ENCODE peak calls at places on chromosomes 6 and 20, in nine cellular contexts. J, P, C, O, G, N, T, H and F are unnamed samples. For H3K36me3, the result is how much of the 10 kb centered on the place peaks cover.

GRCh38 chr6:82750570-82750969 is 315.1 kb downstream of the UBE3D start:
- DNase-seq in J (no peak), P (no peak), C (no peak), O (no peak), G (no peak), N (no peak), T (no peak), H (no peak), F (no peak)

GRCh38 chr6:96675617-96676016 is 112.7 kb downstream of the FHL5 start:
- DNase-seq in J (no peak), P (no peak), C (no peak), O (no peak), G (no peak), N (no peak), T (no peak), H (no peak), F (no peak)

GRCh38 chr20:20064303-20064702 is 12.0 kb downstream of the CFAP61 start:
- DNase-seq in J (no peak), P (no peak), C (no peak), O (no peak), G (no peak), N (no peak), T (no peak), H (no peak), F (no peak)

GRCh38 chr6:6772751-6773150 is 184.2 kb downstream of the LY86 start:
- DNase-seq in J (no peak), P (no peak), C (no peak), O (no peak), G (peak), N (no peak), T (no peak), H (no peak), F (peak)

GRCh38 chr6:135115411-135116293 is 61.0 kb upstream of the HBS1L start:
- DNase-seq in J (no peak), P (no peak), C (no peak), O (no peak), G (no peak), N (no peak), T (no peak), H (no peak), F (no peak)

GRCh38 chr20:29741594-29741893 is 1515.9 kb upstream of the DEFB115 start:
- DNase-seq in J (no peak), P (no peak), C (no peak), O (no peak), G (peak), N (no peak), T (no peak), H (no peak), F (no peak)

GRCh38 chr6:57138026-57138425 is 34.1 kb upstream of the BAG2 start:
- DNase-seq in J (no peak), P (no peak), C (no peak), O (no peak), G (no peak), N (no peak), T (no peak), H (no peak), F (no peak)

GRCh38 chr6:153162172-153162571 is 31.1 kb upstream of the RGS17 start:
- DNase-seq in J (no peak), P (no peak), C (no peak), O (no peak), G (no peak), N (no peak), T (no peak), H (no peak), F (no peak)

GRCh38 chr20:419556-420168 is 11.6 kb downstream of the RBCK1 start:
- DNase-seq in J (peak), P (no peak), C (peak), O (no peak), G (no peak), N (no peak), T (no peak), H (no peak), F (peak)

GRCh38 chr20:25148181-25148981 is 47.1 kb upstream of the ENTPD6 start:
- DNase-seq in J (peak), P (no peak), C (peak), O (no peak), G (peak), N (peak), T (no peak), H (peak), F (peak)

GRCh38 chr20:49786671-49787370 is 25.8 kb upstream of the SLC9A8 start:
- DNase-seq in J (no peak), P (no peak), C (no peak), O (no peak), G (no peak), N (peak), T (no peak), H (no peak), F (peak)

GRCh38 chr6:8279094-8279805 is 156.1 kb downstream of the SLC35B3 start:
- DNase-seq in J (no peak), P (no peak), C (no peak), O (no peak), G (no peak), N (no peak), T (no peak), H (no peak), F (peak)

GRCh38 chr6:84871925-84872324 is 107.5 kb upstream of the TBX18 start:
- DNase-seq in J (no peak), P (no peak), C (no peak), O (no peak), G (no peak), N (no peak), T (no peak), H (no peak), F (no peak)

GRCh38 chr6:157314705-157315321 is 8.5 kb downstream of the TMEM242 start:
- DNase-seq in J (no peak), P (no peak), C (peak), O (peak), G (no peak), N (peak), T (no peak), H (no peak), F (peak)

GRCh38 chr6:38184041-38184779 is 364.7 kb downstream of the ZFAND3 start:
- DNase-seq in J (peak), P (no peak), C (no peak), O (no peak), G (no peak), N (no peak), T (peak), H (no peak), F (no peak)

GRCh38 chr6:4010035-4010434 is 68.9 kb downstream of the FAM217A start:
- DNase-seq in J (no peak), P (no peak), C (no peak), O (no peak), G (no peak), N (no peak), T (no peak), H (no peak), F (no peak)

GRCh38 chr6:4010682-4011081 is 68.3 kb downstream of the FAM217A start:
- DNase-seq in J (no peak), P (no peak), C (no peak), O (no peak), G (no peak), N (no peak), T (no peak), H (no peak), F (no peak)

GRCh38 chr6:4004249-4004648 is 74.7 kb downstream of the FAM217A start:
- DNase-seq in J (no peak), P (no peak), C (no peak), O (no peak), G (no peak), N (no peak), T (no peak), H (no peak), F (no peak)

GRCh38 chr6:4009486-4009885 is 69.5 kb downstream of the FAM217A start:
- DNase-seq in J (no peak), P (no peak), C (no peak), O (no peak), G (no peak), N (no peak), T (no peak), H (no peak), F (no peak)

DNA sequence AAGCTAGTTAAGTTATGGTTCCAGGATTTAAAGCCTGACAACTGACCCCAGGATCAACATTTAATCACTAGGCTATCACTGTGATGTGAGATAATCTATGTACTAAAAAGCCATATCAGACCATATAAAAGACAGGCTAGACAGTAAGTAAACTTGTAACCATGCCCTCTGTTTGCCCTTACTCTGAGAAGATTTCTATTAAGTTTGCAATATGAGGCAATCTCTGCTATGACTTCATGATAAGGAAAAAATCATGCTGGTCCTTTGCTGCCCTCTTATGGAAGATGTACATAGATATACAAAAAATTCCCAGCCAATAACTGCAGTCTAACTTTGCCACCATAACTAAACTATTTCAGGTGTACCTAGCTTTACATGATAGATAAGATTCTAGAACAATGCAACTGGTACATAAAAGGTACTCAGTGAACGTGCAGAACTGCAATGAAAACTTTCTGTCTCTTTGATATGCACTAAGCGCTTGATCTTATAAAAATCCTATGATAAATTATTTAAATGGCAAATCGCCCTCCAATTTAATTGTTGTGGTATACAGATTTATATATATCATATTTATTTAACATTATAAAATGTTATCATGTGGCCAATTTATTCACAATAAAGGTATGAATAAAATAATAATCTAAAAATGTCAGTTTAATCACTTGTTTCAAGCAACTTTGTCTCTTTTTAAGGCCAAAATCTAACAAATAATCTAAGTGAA is 70.5 kb downstream of the FAM217A start:
- DNase-seq in J (no peak), P (no peak), C (peak), O (peak), G (no peak), N (peak), T (no peak), H (no peak), F (peak)
- TF ChIP-seq POLR2AphosphoS5 in J (no peak), P (no peak), C (peak), O (no peak), G (peak), N (no peak), T (no peak), H (no peak), F (no peak)

GRCh38 chr6:119270545-119270944 is 79.0 kb downstream of the MAN1A1 start:
- DNase-seq in J (no peak), P (no peak), C (no peak), O (no peak), G (no peak), N (no peak), T (no peak), H (no peak), F (no peak)

GRCh38 chr6:119276211-119276610 is 73.3 kb downstream of the MAN1A1 start:
- DNase-seq in J (no peak), P (no peak), C (no peak), O (no peak), G (no peak), N (no peak), T (no peak), H (no peak), F (no peak)

GRCh38 chr6:119273287-119273686 is 76.3 kb downstream of the MAN1A1 start:
- DNase-seq in J (no peak), P (no peak), C (no peak), O (no peak), G (no peak), N (no peak), T (no peak), H (no peak), F (no peak)

GRCh38 chr6:119277047-119277446 is 72.5 kb downstream of the MAN1A1 start:
- DNase-seq in J (no peak), P (no peak), C (no peak), O (no peak), G (no peak), N (no peak), T (no peak), H (no peak), F (no peak)

DNA sequence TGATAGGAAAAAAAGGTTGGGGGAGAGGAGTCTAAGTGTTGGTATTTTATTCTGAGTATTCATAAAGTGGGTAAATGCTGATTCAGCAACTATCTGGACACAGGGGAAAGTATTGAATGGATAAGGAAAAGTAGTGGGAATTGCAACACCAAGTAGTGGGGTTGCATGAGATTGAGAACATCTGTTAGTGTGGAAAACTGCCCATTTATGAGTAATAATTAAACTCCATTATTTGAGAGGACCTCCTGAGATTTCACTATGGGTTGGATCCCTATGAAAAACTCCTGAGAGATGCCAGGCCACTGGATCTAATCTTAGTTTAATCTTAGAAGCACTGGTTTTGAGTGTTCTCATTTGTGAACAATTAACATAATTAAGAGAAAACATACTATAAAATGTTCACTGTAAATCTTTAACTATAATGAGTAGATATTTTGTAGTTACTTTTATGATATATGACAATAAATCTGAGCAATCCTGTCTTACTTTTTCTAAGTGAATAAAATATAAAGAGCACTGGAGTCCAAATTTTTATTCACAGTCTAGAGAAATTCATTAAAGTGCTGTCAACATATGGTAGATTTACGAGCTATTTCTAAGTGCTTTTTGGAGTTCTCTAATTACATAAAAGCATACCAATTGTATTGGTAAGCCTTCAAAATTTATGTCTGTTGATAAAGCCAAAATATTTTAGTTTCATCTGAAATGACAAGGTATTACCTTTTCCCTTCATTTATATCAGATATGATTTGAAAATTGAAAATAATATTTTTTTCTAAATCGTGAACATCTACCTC is 75.6 kb downstream of the MAN1A1 start:
- DNase-seq in J (no peak), P (no peak), C (no peak), O (no peak), G (no peak), N (no peak), T (no peak), H (no peak), F (no peak)
- H3K36me3 ChIP-seq in J (under half), P (under half), C (under half), O (half or more), G (under half), N (under half), T (under half), H (under half), F (under half)

GRCh38 chr6:43097502-43097901 is 21.4 kb downstream of the PTK7 start:
- DNase-seq in J (peak), P (no peak), C (no peak), O (no peak), G (no peak), N (no peak), T (no peak), H (no peak), F (no peak)
- H3K4me3 ChIP-seq in J (no peak), P (no peak), C (no peak), O (no peak), G (no peak), N (no peak), T (no peak), H (no peak), F (no peak)

GRCh38 chr20:47718398-47718797 is 66.9 kb downstream of the SULF2 start:
- DNase-seq in J (no peak), P (no peak), C (no peak), O (no peak), G (no peak), N (no peak), T (no peak), H (no peak), F (no peak)

GRCh38 chr20:47719211-47719610 is 66.1 kb downstream of the SULF2 start:
- DNase-seq in J (no peak), P (no peak), C (no peak), O (no peak), G (no peak), N (no peak), T (no peak), H (no peak), F (no peak)

GRCh38 chr20:47723322-47723721 is 62.0 kb downstream of the SULF2 start:
- DNase-seq in J (no peak), P (no peak), C (no peak), O (no peak), G (no peak), N (no peak), T (no peak), H (no peak), F (no peak)

GRCh38 chr20:47719625-47720024 is 65.7 kb downstream of the SULF2 start:
- DNase-seq in J (no peak), P (no peak), C (no peak), O (no peak), G (no peak), N (no peak), T (no peak), H (no peak), F (no peak)

DNA sequence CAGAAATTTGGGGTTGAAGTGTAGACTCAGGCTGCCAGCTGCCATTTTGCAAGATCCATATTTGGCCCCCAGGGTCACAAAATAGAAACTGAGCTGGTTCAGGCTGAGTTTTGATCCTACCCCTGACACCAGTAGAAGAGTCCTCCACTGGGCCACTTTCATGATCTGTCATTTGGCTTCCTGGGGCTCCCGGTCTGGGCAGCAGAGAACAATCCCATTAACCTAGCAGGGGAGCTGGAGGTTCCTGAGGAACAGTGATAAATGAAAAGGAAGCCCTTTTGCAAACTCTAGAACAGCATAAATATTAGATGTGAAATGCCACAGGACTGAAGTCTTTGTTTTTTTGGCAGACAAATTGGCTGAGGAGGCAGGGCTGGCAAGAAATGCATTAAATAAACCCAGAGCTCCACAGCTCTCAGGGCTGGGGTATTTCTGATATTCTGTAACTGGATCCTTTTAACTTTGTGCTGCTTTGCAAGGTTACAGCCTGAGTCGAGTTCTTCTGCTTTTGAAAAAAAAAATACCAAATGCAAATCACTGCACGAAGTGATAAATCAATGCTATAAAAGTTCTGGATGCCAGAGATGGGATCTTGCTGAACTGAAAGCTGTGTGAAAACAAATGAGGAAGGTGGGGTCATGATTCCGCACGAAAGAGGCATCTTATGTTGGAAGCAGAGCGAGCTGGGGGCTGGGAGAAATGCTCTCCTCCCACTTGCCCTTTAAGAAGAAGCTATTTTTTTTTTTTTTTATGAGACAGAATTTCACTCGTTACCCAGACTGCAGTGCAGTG is 64.4 kb downstream of the SULF2 start:
- DNase-seq in J (no peak), P (no peak), C (peak), O (no peak), G (no peak), N (peak), T (no peak), H (no peak), F (no peak)
- TF ChIP-seq POLR2AphosphoS5 in J (no peak), P (no peak), C (peak), O (no peak), G (no peak), N (no peak), T (no peak), H (peak), F (no peak)

DNA sequence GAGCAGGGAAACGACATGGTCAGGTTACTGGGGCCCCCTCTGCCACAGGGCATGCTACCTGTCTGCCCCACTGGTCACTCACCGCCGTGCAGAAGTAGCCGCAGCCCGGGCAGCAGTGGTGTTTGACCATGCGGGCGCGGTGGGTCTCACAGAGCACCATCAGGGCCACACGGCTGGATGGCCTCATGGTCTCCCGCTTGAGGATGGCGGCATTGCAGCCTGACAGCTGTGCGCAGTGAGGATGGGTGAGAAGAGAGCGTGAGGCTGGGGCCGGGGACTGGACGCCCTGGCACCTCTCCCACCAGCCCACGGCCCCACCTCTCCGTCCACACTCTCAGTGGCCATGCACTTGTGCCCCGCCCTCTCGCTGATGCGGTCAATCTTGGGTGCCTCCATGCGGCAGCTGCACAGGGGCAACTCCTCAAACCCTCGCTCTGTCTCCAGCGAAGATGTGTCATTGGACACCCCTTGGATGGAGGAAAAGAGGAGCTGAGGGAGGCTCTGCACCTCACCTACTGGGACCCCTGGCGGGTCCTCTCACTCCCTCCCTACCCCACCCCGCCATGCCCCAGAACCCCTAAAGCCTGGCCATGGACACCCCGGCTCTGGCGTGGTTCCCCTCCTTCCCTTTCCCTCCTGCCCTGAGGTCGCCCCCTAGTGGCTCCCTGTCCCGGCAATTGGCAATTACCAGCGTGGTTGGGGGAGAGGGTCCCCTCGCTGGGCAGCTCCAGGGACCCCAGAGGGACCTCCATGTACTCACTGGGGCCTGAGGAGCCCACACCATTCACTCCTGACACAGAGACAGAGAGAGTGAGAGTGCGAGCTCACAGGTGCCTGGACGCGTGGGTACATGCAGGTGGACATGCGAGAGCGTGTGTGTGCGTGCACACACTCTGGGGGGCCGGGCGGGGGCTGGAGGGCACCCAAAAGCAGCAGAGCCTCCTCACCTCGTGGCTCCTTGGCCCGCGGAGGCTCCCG is 8.9 kb downstream of the EHMT2 start:
- DNase-seq in J (peak), P (no peak), C (no peak), O (peak), G (peak), N (no peak), T (no peak), H (no peak), F (peak)
- H3K36me3 ChIP-seq in J (half or more), P (half or more), C (under half), O (half or more), G (half or more), N (under half), T (under half), H (half or more), F (under half)